ENCODE peak calls at places on chromosomes 4 and X, in nine cellular contexts. L, F, B, E, V, M, J, K and O are unnamed samples.

GRCh38 chrX:42495139-42495538 is 282.8 kb downstream of the PPP1R2C start:
- DNase-seq in B (no peak), F (no peak), K (no peak), M (no peak), L (no peak), J (no peak), V (no peak), E (no peak), O (no peak)

GRCh38 chr4:3183008-3183407 is 66.0 kb upstream of the MSANTD1 start:
- DNase-seq in M (no peak), B (no peak), V (no peak), F (no peak), L (no peak), E (no peak), K (no peak), J (no peak), O (no peak)

GRCh38 chrX:46034868-46035267 is 510.4 kb downstream of the ZNF674 start:
- DNase-seq in J (no peak), K (no peak), E (no peak), B (no peak), L (no peak), F (no peak), M (no peak), V (no peak), O (no peak)

GRCh38 chrX:154412468-154412867 is 1.1 kb downstream of the TAFAZZIN start:
- DNase-seq in F (no peak), J (no peak), M (no peak), B (peak; percentile 57), V (no peak), E (no peak), K (no peak), L (no peak), O (no peak)

GRCh38 chrX:132594129-132594528 is 105.3 kb upstream of the MBNL3 start:
- DNase-seq in B (no peak), F (no peak), J (no peak), L (no peak), V (peak; percentile 15), M (no peak), K (no peak), E (no peak), O (no peak)

GRCh38 chrX:68808686-68809357 is 20.0 kb upstream of the EFNB1 start:
- DNase-seq in B (peak; percentile 17), V (no peak), M (peak; percentile 30), F (peak; percentile 68), K (peak; percentile 21), L (no peak), J (peak; percentile 57), E (no peak), O (no peak)

GRCh38 chrX:152876931-152877840 is 20.7 kb upstream of the ZNF185 start:
- DNase-seq in J (no peak), B (no peak), M (no peak), K (no peak), E (no peak), V (no peak), F (peak; percentile 13), L (no peak), O (no peak)

GRCh38 chrX:47976254-47977151 is 27.3 kb downstream of the ZNF182 start:
- DNase-seq in V (no peak), M (no peak), E (no peak), F (no peak), B (no peak), J (no peak), K (no peak), L (no peak), O (no peak)

GRCh38 chrX:41302293-41302868 is 31.6 kb upstream of the DDX3X start:
- DNase-seq in B (no peak), M (peak; percentile 56), E (no peak), K (peak; percentile 30), L (no peak), F (peak; percentile 42), V (no peak), J (no peak), O (no peak)

GRCh38 chr4:11898796-11899195 is 470.1 kb upstream of the HS3ST1 start:
- DNase-seq in L (no peak), M (no peak), B (no peak), J (no peak), E (no peak), F (no peak), K (no peak), V (no peak), O (no peak)
- H3K9me3 ChIP-seq in L (peaks cover 4% of the 10 kb centered on the region), M (peaks cover 3% of the 10 kb centered on the region), B (no peaks in the 10 kb centered on the region), J (no peaks in the 10 kb centered on the region), E (no peaks in the 10 kb centered on the region), F (peaks cover 17% of the 10 kb centered on the region), K (no peaks in the 10 kb centered on the region), V (no peaks in the 10 kb centered on the region), O (no peaks in the 10 kb centered on the region)

DNA sequence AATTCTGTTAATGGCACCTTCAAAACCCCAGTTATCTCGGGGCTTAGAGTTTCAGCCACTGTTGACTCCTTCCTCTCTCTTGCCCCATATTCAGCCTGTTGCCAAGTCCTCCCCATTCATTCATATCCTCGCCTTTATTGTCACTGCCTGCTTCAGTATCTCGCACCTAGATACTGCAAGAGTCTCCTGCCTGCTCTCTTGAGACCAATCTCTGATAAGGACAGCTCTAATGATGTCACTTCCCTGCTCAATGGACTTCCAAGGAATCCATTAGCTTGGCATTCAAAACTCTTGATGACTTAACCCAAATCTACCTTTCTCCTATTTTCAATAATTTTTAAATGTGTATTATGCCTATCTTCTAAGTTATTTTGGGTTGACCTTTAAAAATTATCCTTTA is 1.1 kb upstream of the UBE2A start:
- DNase-seq in F (no peak), V (no peak), E (no peak), M (peak; percentile 72), B (no peak), K (no peak), L (no peak), J (no peak), O (no peak)
- H3K9ac ChIP-seq in F (peak overlapping the region; percentile 76), V (no peak overlapping the region), E (no peak overlapping the region), M (no peak overlapping the region), B (peak overlapping the region; percentile 49), K (no peak overlapping the region), L (no peak overlapping the region), J (no peak overlapping the region), O (peak overlapping the region; percentile 59)

GRCh38 chr4:85222561-85222960 is 252.4 kb upstream of the ARHGAP24 start:
- DNase-seq in J (no peak), M (no peak), L (no peak), F (no peak), B (no peak), E (no peak), V (no peak), K (no peak), O (no peak)

GRCh38 chr4:85221606-85222005 is 253.3 kb upstream of the ARHGAP24 start:
- DNase-seq in L (no peak), K (no peak), E (no peak), V (no peak), F (no peak), B (no peak), J (no peak), M (no peak), O (no peak)
- H3K9me3 ChIP-seq in L (peaks cover 3% of the 10 kb centered on the region), K (no peaks in the 10 kb centered on the region), E (no peaks in the 10 kb centered on the region), V (peaks cover 2% of the 10 kb centered on the region), F (peaks cover 36% of the 10 kb centered on the region), B (no peaks in the 10 kb centered on the region), J (peaks cover 5% of the 10 kb centered on the region), M (peaks cover 3% of the 10 kb centered on the region), O (no peaks in the 10 kb centered on the region)

GRCh38 chr4:121951570-121952110 is at the start of gene TRPC3:
- DNase-seq in B (peak; percentile 69), M (peak; percentile 9), K (peak; percentile 67), L (peak; percentile 51), E (peak; percentile 6), F (peak; percentile 74), J (peak; percentile 45), V (peak; percentile 10), O (no peak)
- H3K9ac ChIP-seq in B (no peak within 1 kb of the TSS), M (no peak within 1 kb of the TSS), K (no peak within 1 kb of the TSS), L (peak within 1 kb of the TSS; percentile 82), E (no peak within 1 kb of the TSS), F (no peak within 1 kb of the TSS), J (no peak within 1 kb of the TSS), V (peak within 1 kb of the TSS; percentile 56), O (peak within 1 kb of the TSS; percentile 26)

GRCh38 chr4:73800206-73800605 is 36.3 kb upstream of the CXCL6 start:
- DNase-seq in E (no peak), K (no peak), V (no peak), F (no peak), L (no peak), B (no peak), M (no peak), J (no peak), O (no peak)
- H3K9me3 ChIP-seq in E (no peaks in the 10 kb centered on the region), K (no peaks in the 10 kb centered on the region), V (no peaks in the 10 kb centered on the region), F (no peaks in the 10 kb centered on the region), L (no peaks in the 10 kb centered on the region), B (no peaks in the 10 kb centered on the region), M (no peaks in the 10 kb centered on the region), J (no peaks in the 10 kb centered on the region), O (no peaks in the 10 kb centered on the region)